ENCODE peak calls at places on chromosomes 1 and 21, in eight cellular contexts. B, R, O, J, S, A, T and C are unnamed samples.

GRCh38 chr1:157505481-157506272 is 46.6 kb downstream of the FCRL5 start:
- DNase-seq in B (peak), R (peak), O (no peak), J (peak), S (peak), A (no peak), T (no peak), C (peak)

GRCh38 chr21:35831791-35832190 is 228.5 kb downstream of the SETD4 start:
- DNase-seq in B (no peak), R (no peak), O (no peak), J (no peak), S (no peak), A (no peak), T (no peak), C (no peak)

GRCh38 chr1:232150770-232151548 is 479.0 kb downstream of the SIPA1L2 start:
- DNase-seq in B (no peak), R (no peak), O (no peak), J (no peak), S (no peak), A (no peak), T (no peak), C (peak)

GRCh38 chr1:39590546-39590945 is 14.0 kb upstream of the PABPC4 start:
- DNase-seq in B (peak), R (peak), O (no peak), J (peak), S (no peak), A (no peak), T (no peak), C (no peak)

GRCh38 chr1:42824481-42825057 is 7.4 kb upstream of the SVBP start:
- DNase-seq in B (no peak), R (no peak), O (no peak), J (no peak), S (no peak), A (no peak), T (no peak), C (peak)

GRCh38 chr1:212678456-212679410 is 20.9 kb downstream of the BATF3 start:
- DNase-seq in B (no peak), R (no peak), O (no peak), J (no peak), S (no peak), A (no peak), T (no peak), C (no peak)

GRCh38 chr1:29532285-29532684 is 296.0 kb downstream of the PTPRU start:
- DNase-seq in B (no peak), R (no peak), O (no peak), J (no peak), S (no peak), A (no peak), T (no peak), C (no peak)

GRCh38 chr1:56378376-56379070 is 200.8 kb downstream of the PLPP3 start:
- DNase-seq in B (no peak), R (no peak), O (no peak), J (no peak), S (no peak), A (no peak), T (no peak), C (no peak)

GRCh38 chr1:2821970-2822620 is 20.6 kb upstream of the TTC34 start:
- DNase-seq in B (no peak), R (peak), O (peak), J (no peak), S (peak), A (no peak), T (peak), C (peak)

GRCh38 chr1:229272164-229273158 is 1.6 kb downstream of the RAB4A start:
- DNase-seq in B (no peak), R (peak), O (no peak), J (no peak), S (no peak), A (no peak), T (no peak), C (no peak)

GRCh38 chr1:201482755-201483154 is 13.8 kb upstream of the PHLDA3 start:
- DNase-seq in B (no peak), R (no peak), O (no peak), J (no peak), S (no peak), A (no peak), T (no peak), C (no peak)

GRCh38 chr1:1455366-1455884 is 5.9 kb downstream of the ATAD3C start:
- DNase-seq in B (no peak), R (no peak), O (no peak), J (no peak), S (no peak), A (no peak), T (no peak), C (no peak)

GRCh38 chr1:159000627-159001026 is 9.1 kb upstream of the IFI16 start:
- DNase-seq in B (peak), R (peak), O (no peak), J (peak), S (no peak), A (no peak), T (no peak), C (peak)

GRCh38 chr1:67572594-67573221 is 112.3 kb upstream of the GADD45A start:
- DNase-seq in B (no peak), R (peak), O (no peak), J (no peak), S (no peak), A (no peak), T (no peak), C (no peak)

GRCh38 chr1:46219551-46220520 is 16.7 kb downstream of the LURAP1 start:
- DNase-seq in B (no peak), R (peak), O (no peak), J (no peak), S (no peak), A (no peak), T (no peak), C (no peak)

GRCh38 chr1:12810691-12811408 is 19.7 kb downstream of the PRAMEF1 start:
- DNase-seq in B (peak), R (peak), O (no peak), J (no peak), S (no peak), A (no peak), T (no peak), C (no peak)

GRCh38 chr1:147287133-147287865 is 44.8 kb downstream of the CHD1L start:
- DNase-seq in B (peak), R (peak), O (no peak), J (no peak), S (no peak), A (no peak), T (no peak), C (no peak)

GRCh38 chr1:20430355-20431290 is 55.4 kb downstream of the CAMK2N1 start:
- DNase-seq in B (peak), R (peak), O (peak), J (no peak), S (peak), A (no peak), T (no peak), C (peak)

GRCh38 chr1:80218112-80218511 is 1211.6 kb upstream of the ADGRL4 start:
- DNase-seq in B (peak), R (peak), O (no peak), J (peak), S (no peak), A (no peak), T (no peak), C (peak)

GRCh38 chr1:238088891-238089290 is 198.2 kb upstream of the ZP4 start:
- DNase-seq in B (no peak), R (no peak), O (no peak), J (no peak), S (no peak), A (no peak), T (no peak), C (no peak)